ENCODE peak calls at places on chromosome 10, in four cellular contexts. E is activated naive CD8-positive, alpha-beta T cell treated with anti-CD3 and anti-CD28 coated beads, Interleukin-2, amount 10 ng/mL, durations not matched to agents 7 days and 5 days; D is iris pigment epithelial cell; P is non-pigmented ciliary epithelial cell. X is an unnamed sample.

GRCh38 chr10:45418859-45419672 is 45.0 kb downstream of the ALOX5 start:
- DNase-seq in P (no peak), E (peak; percentile 81), D (peak; percentile 36), X (no peak)

GRCh38 chr10:79103078-79103477 is 34.3 kb downstream of the ZMIZ1 start:
- DNase-seq in D (no peak), E (no peak), P (no peak), X (no peak)

GRCh38 chr10:91875779-91876178 is 33.5 kb downstream of the FGFBP3 start:
- DNase-seq in P (no peak), E (no peak), D (no peak), X (no peak)

GRCh38 chr10:104076743-104077160 is 8.9 kb downstream of the COL17A1 start:
- DNase-seq in P (no peak), D (peak; percentile 43), E (no peak), X (no peak)

GRCh38 chr10:23280420-23281043 is 64.1 kb downstream of the C10orf67 start:
- DNase-seq in D (no peak), P (no peak), E (no peak), X (no peak)

GRCh38 chr10:27893320-27894014 is 105.4 kb downstream of the ODAD2 start:
- DNase-seq in P (no peak), E (no peak), D (peak; percentile 7), X (no peak)

GRCh38 chr10:1954339-1954738 is 217.0 kb upstream of the ADARB2 start:
- DNase-seq in P (no peak), E (no peak), D (no peak), X (no peak)

GRCh38 chr10:1360581-1361164 is 304.5 kb downstream of the WDR37 start:
- DNase-seq in E (no peak), P (no peak), D (peak; percentile 4), X (no peak)

GRCh38 chr10:21173964-21174669 is 277.0 kb upstream of the NEBL start:
- DNase-seq in D (no peak), E (peak; percentile 44), P (no peak), X (peak; percentile 50)

GRCh38 chr10:14774214-14774580 is 500 bp downstream of the FAM107B start:
- DNase-seq in E (no peak), D (no peak), P (no peak), X (no peak)

GRCh38 chr10:122368502-122369254 is 5.8 kb upstream of the PLEKHA1 start:
- DNase-seq in E (no peak), D (no peak), P (no peak), X (no peak)

GRCh38 chr10:121609426-121610380 is 11.5 kb upstream of the FGFR2 start:
- DNase-seq in P (no peak), D (no peak), E (no peak), X (no peak)

GRCh38 chr10:131438665-131439064 is 127.1 kb upstream of the TCERG1L start:
- DNase-seq in D (no peak), P (no peak), E (no peak), X (no peak)

GRCh38 chr10:84375011-84375410 is 46.6 kb downstream of the CCSER2 start:
- DNase-seq in E (no peak), P (no peak), D (peak; percentile 58), X (peak; percentile 17)

GRCh38 chr10:96610817-96611216 is 24.0 kb upstream of the TM9SF3 start:
- DNase-seq in E (peak; percentile 44), P (no peak), D (no peak), X (no peak)

GRCh38 chr10:15462253-15462885 is 91.3 kb upstream of the FAM171A1 start:
- DNase-seq in E (no peak), P (no peak), D (no peak), X (no peak)

GRCh38 chr10:110209926-110210662 is 2.7 kb downstream of the MXI1 start:
- DNase-seq in E (peak; percentile 68), D (peak; percentile 43), P (no peak), X (no peak)

GRCh38 chr10:117197189-117197588 is at the start of gene KCNK18:
- DNase-seq in D (no peak), P (no peak), E (no peak), X (no peak)

GRCh38 chr10:58963101-58963534 is 213.3 kb upstream of the PHYHIPL start:
- DNase-seq in P (no peak), E (no peak), D (no peak), X (no peak)

GRCh38 chr10:114538544-114538906 is 119.5 kb downstream of the ABLIM1 start:
- DNase-seq in E (peak; percentile 60), D (no peak), P (no peak), X (no peak)

GRCh38 chr10:129962558-129963075 is 1.5 kb downstream of the EBF3 start:
- DNase-seq in P (no peak), E (peak; percentile 36), D (no peak), X (no peak)

GRCh38 chr10:79072994-79073654 is 4.4 kb downstream of the ZMIZ1 start:
- DNase-seq in P (no peak), D (peak; percentile 10), E (no peak), X (no peak)

GRCh38 chr10:11292576-11293302 is 275.1 kb downstream of the CELF2 start:
- DNase-seq in E (no peak), P (no peak), D (no peak), X (no peak)

GRCh38 chr10:112226439-112227248 is 43.1 kb upstream of the GPAM start:
- DNase-seq in D (no peak), P (no peak), E (no peak), X (no peak)

GRCh38 chr10:73906524-73907447 is 4.1 kb upstream of the PLAU start:
- DNase-seq in P (peak; percentile 93), E (no peak), D (peak; percentile 98), X (peak; percentile 98)

GRCh38 chr10:46311501-46311951 is 24.7 kb downstream of the ANTXRL start:
- DNase-seq in D (no peak), E (no peak), P (no peak), X (no peak)

GRCh38 chr10:46550795-46551700 is 5.4 kb downstream of the GPRIN2 start:
- DNase-seq in P (no peak), E (no peak), D (no peak), X (no peak)

GRCh38 chr10:103556383-103557007 is 63.0 kb downstream of the NEURL1 start:
- DNase-seq in D (no peak), E (no peak), P (no peak), X (no peak)

GRCh38 chr10:128086003-128086863 is 40.0 kb downstream of the MKI67 start:
- DNase-seq in P (no peak), D (no peak), E (no peak), X (no peak)

GRCh38 chr10:50360486-50360885 is 109.2 kb upstream of the ASAH2 start:
- DNase-seq in D (no peak), P (no peak), E (no peak), X (no peak)

GRCh38 chr10:79406683-79407396 is 38.6 kb downstream of the ZCCHC24 start:
- DNase-seq in P (no peak), E (no peak), D (no peak), X (no peak)

GRCh38 chr10:68861253-68861652 is 33.9 kb downstream of the STOX1 start:
- DNase-seq in E (no peak), D (peak; percentile 16), P (no peak), X (no peak)

GRCh38 chr10:117830832-117831231 is 215.9 kb downstream of the RAB11FIP2 start:
- DNase-seq in E (peak; percentile 33), P (no peak), D (no peak), X (no peak)